ENCODE peak calls at places on chromosome 17, in nine cellular contexts. D is transverse colon; C is PC-3; F is upper lobe of right lung; Y is prostate gland; B is H9; W is CD4-positive, CD25-positive, alpha-beta regulatory T cell; L is K562; I is GM23248. O is an unnamed sample.
A peak's percentile ranks its signal among the peaks of the same experiment; 100 is the strongest.

GRCh38 chr17:2819921-2820501 is 23.8 kb downstream of the RAP1GAP2 start:
- DNase-seq in D (no peak), C (no peak), F (no peak), Y (no peak), B (no peak), W (no peak), L (no peak), I (no peak), O (no peak)

GRCh38 chr17:58533616-58534188 is 19.3 kb upstream of the MTMR4 start:
- DNase-seq in D (no peak), C (no peak), F (no peak), Y (no peak), B (no peak), W (no peak), L (no peak), I (no peak), O (no peak)

GRCh38 chr17:50057521-50057991 is 1.6 kb downstream of the ITGA3 start:
- DNase-seq in D (peak; percentile 79), C (no peak), F (no peak), Y (no peak), B (no peak), W (no peak), L (no peak), I (no peak), O (peak; percentile 16)

GRCh38 chr17:48593126-48593829 is at the start of gene HOXB5:
- DNase-seq in D (no peak), C (no peak), F (no peak), Y (no peak), B (peak; percentile 70), W (no peak), L (no peak), I (peak; percentile 72), O (no peak)

GRCh38 chr17:64003526-64004121 is 5.5 kb downstream of the PRR29 start:
- DNase-seq in D (no peak), C (no peak), F (no peak), Y (no peak), B (peak; percentile 24), W (no peak), L (peak; percentile 19), I (no peak), O (no peak)

GRCh38 chr17:7138800-7139381 is 24.3 kb upstream of the ASGR2 start:
- DNase-seq in D (no peak), C (peak; percentile 8), F (no peak), Y (no peak), B (no peak), W (no peak), L (no peak), I (no peak), O (no peak)

GRCh38 chr17:42094375-42095069 is 3.8 kb downstream of the ZNF385C start:
- DNase-seq in D (no peak), C (no peak), F (no peak), Y (no peak), B (no peak), W (no peak), L (no peak), I (no peak), O (no peak)

GRCh38 chr17:38730526-38731379 is 612 bp downstream of the CISD3 start:
- DNase-seq in D (peak; percentile 95), C (peak; percentile 46), F (peak; percentile 92), Y (no peak), B (peak; percentile 76), W (no peak), L (no peak), I (peak; percentile 81), O (no peak)

GRCh38 chr17:63646492-63646815 is 24.2 kb downstream of the MAP3K3 start:
- DNase-seq in D (no peak), C (no peak), F (no peak), Y (no peak), B (no peak), W (no peak), L (no peak), I (no peak), O (no peak)

GRCh38 chr17:38868095-38868967 is 1.5 kb upstream of the LASP1 start:
- DNase-seq in D (peak; percentile 56), C (no peak), F (no peak), Y (no peak), B (no peak), W (peak; percentile 29), L (no peak), I (peak; percentile 59), O (no peak)

GRCh38 chr17:5780476-5780875 is 196.2 kb upstream of the NLRP1 start:
- DNase-seq in D (no peak), C (peak; percentile 80), F (no peak), Y (no peak), B (no peak), W (no peak), L (peak; percentile 7), I (peak; percentile 88), O (no peak)

GRCh38 chr17:44878627-44879221 is 20.5 kb downstream of the EFTUD2 start:
- DNase-seq in D (no peak), C (peak; percentile 65), F (no peak), Y (no peak), B (no peak), W (peak; percentile 26), L (peak; percentile 34), I (peak; percentile 64), O (peak; percentile 16)

GRCh38 chr17:74454197-74455024 is 12.0 kb upstream of the CD300A start:
- DNase-seq in D (peak; percentile 94), C (no peak), F (peak; percentile 96), Y (peak; percentile 92), B (peak; percentile 55), W (peak; percentile 28), L (no peak), I (peak; percentile 93), O (no peak)

GRCh38 chr17:40325156-40326013 is 16.4 kb downstream of the RARA start:
- DNase-seq in D (no peak), C (no peak), F (no peak), Y (no peak), B (no peak), W (no peak), L (no peak), I (no peak), O (peak; percentile 36)

GRCh38 chr17:17127730-17128291 is 78.3 kb downstream of the PLD6 start:
- DNase-seq in D (no peak), C (no peak), F (no peak), Y (no peak), B (no peak), W (no peak), L (no peak), I (peak; percentile 30), O (no peak)

GRCh38 chr17:4436381-4436780 is 2.6 kb downstream of the SPNS3 start:
- DNase-seq in D (no peak), C (no peak), F (no peak), Y (no peak), B (no peak), W (no peak), L (no peak), I (no peak), O (no peak)

GRCh38 chr17:56441331-56441730 is 152.2 kb upstream of the NOG start:
- DNase-seq in D (no peak), C (peak; percentile 16), F (no peak), Y (no peak), B (no peak), W (no peak), L (no peak), I (peak; percentile 62), O (no peak)

GRCh38 chr17:17435323-17435722 is 41.5 kb upstream of the MED9 start:
- DNase-seq in D (no peak), C (peak; percentile 81), F (no peak), Y (no peak), B (no peak), W (no peak), L (no peak), I (peak; percentile 94), O (no peak)

GRCh38 chr17:19677736-19678379 is 29.3 kb downstream of the ALDH3A2 start:
- DNase-seq in D (no peak), C (no peak), F (no peak), Y (no peak), B (peak; percentile 50), W (no peak), L (no peak), I (no peak), O (no peak)

GRCh38 chr17:49748791-49749190 is 15.1 kb downstream of the FAM117A start:
- DNase-seq in D (peak; percentile 61), C (no peak), F (no peak), Y (no peak), B (no peak), W (peak; percentile 80), L (no peak), I (no peak), O (peak; percentile 91)

GRCh38 chr17:61744804-61745203 is 118.5 kb downstream of the BRIP1 start:
- DNase-seq in D (no peak), C (no peak), F (no peak), Y (no peak), B (no peak), W (no peak), L (no peak), I (no peak), O (no peak)
- H3K9me3 ChIP-seq in D (no peaks in the 10 kb centered on the region), C (peaks cover 8% of the 10 kb centered on the region), F (no peaks in the 10 kb centered on the region), Y (no peaks in the 10 kb centered on the region), B (no peaks in the 10 kb centered on the region), W (no peaks in the 10 kb centered on the region), L (no peaks in the 10 kb centered on the region), I (no peaks in the 10 kb centered on the region), O (no peaks in the 10 kb centered on the region)

DNA sequence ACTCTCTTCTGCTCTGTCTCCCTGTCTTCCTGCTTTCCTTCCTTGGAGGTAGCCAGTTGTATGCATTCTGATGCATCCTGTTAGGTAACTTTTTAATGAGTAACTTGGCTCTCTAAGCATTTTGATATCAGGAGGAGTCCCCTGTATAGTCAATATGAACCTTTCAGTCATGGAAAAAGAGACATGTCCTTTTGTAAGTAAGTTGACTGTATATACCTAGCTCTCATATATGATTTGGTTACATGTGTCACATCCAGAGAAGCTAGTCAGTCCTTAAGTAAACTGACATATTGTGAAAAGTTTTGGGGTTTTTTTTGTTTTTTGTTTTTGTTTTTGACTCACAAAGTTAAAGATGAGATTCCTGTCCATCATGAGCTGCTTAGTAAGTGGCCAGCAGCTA is 18.8 kb downstream of the UTP18 start:
- DNase-seq in D (no peak), C (no peak), F (no peak), Y (no peak), B (no peak), W (no peak), L (no peak), I (no peak), O (no peak)
- H3K4me1 ChIP-seq in D (no peaks in the 10 kb centered on the region), C (no peaks in the 10 kb centered on the region), F (no peaks in the 10 kb centered on the region), Y (no peaks in the 10 kb centered on the region), B (no peaks in the 10 kb centered on the region), W (no peaks in the 10 kb centered on the region), L (no peaks in the 10 kb centered on the region), I (peaks cover 16% of the 10 kb centered on the region), O (no peaks in the 10 kb centered on the region)

DNA sequence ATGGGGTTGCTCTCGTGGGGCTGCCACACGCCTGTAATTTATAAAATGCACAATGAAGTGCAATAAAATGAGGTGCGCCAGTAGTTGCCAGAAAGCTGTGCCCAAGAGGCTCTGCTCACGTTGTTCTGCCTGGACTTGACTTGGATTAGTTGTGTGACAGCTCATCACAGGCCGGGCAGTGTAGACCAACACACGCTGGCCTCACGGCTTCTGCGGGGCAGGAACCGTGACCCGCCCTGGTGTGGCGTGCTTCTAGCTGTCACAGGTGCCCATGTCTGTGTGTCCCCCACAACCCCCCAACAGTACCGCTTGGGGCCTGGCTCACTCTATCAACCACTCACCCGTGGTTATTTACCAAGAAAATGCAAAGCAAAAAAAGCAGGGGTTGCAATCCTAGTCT is 112.2 kb upstream of the ZNF750 start:
- DNase-seq in D (no peak), C (no peak), F (peak; percentile 41), Y (no peak), B (no peak), W (no peak), L (no peak), I (no peak), O (no peak)
- H3K9me3 ChIP-seq in D (no peaks in the 10 kb centered on the region), C (no peaks in the 10 kb centered on the region), F (peaks cover 8% of the 10 kb centered on the region), Y (no peaks in the 10 kb centered on the region), B (peaks cover 52% of the 10 kb centered on the region), W (no peaks in the 10 kb centered on the region), L (peaks cover 5% of the 10 kb centered on the region), I (no peaks in the 10 kb centered on the region), O (no peaks in the 10 kb centered on the region)

GRCh38 chr17:83053021-83053778 is 26.2 kb upstream of the METRNL start:
- DNase-seq in D (no peak), C (no peak), F (peak; percentile 67), Y (no peak), B (peak; percentile 49), W (no peak), L (no peak), I (peak; percentile 56), O (no peak)
- H3K4me1 ChIP-seq in D (peaks cover 14% of the 10 kb centered on the region), C (peaks cover 48% of the 10 kb centered on the region), F (peaks cover 14% of the 10 kb centered on the region), Y (peaks cover 8% of the 10 kb centered on the region), B (no peaks in the 10 kb centered on the region), W (peaks cover 28% of the 10 kb centered on the region), L (peaks cover 68% of the 10 kb centered on the region), I (peaks cover 32% of the 10 kb centered on the region), O (peaks cover 38% of the 10 kb centered on the region)